ENCODE peak calls at places on chromosomes 16 and 17, in six cellular contexts. W, Y, L, H, K and G are unnamed samples. For H3K4me1, the result is how much of the 10 kb centered on the place peaks cover.

GRCh38 chr16:9206156-9206555 is 114.7 kb downstream of the HAPSTR1 start:
- DNase-seq in W (no peak), Y (no peak), L (no peak), H (no peak), K (no peak), G (no peak)

GRCh38 chr16:86834451-86835035 is 256.2 kb downstream of the FOXL1 start:
- DNase-seq in W (no peak), Y (no peak), L (no peak), H (peak), K (no peak), G (no peak)

GRCh38 chr16:71467810-71468209 is 5.8 kb upstream of the ZNF23 start:
- DNase-seq in W (no peak), Y (no peak), L (no peak), H (no peak), K (no peak), G (no peak)

GRCh38 chr17:73350864-73351263 is 39.1 kb upstream of the CDC42EP4 start:
- DNase-seq in W (no peak), Y (no peak), L (no peak), H (no peak), K (no peak), G (no peak)

GRCh38 chr17:77792626-77793025 is 165.9 kb upstream of the TNRC6C start:
- DNase-seq in W (no peak), Y (no peak), L (no peak), H (no peak), K (no peak), G (no peak)

GRCh38 chr17:44637066-44637465 is 19.2 kb upstream of the MEIOC start:
- DNase-seq in W (no peak), Y (no peak), L (no peak), H (no peak), K (no peak), G (no peak)

GRCh38 chr16:86013867-86014266 is 114.9 kb downstream of the IRF8 start:
- DNase-seq in W (no peak), Y (no peak), L (no peak), H (peak), K (no peak), G (no peak)

GRCh38 chr17:29705352-29705751 is 82.6 kb upstream of the CORO6 start:
- DNase-seq in W (no peak), Y (no peak), L (no peak), H (no peak), K (no peak), G (no peak)

GRCh38 chr17:17778308-17779014 is 58.3 kb downstream of the SREBF1 start:
- DNase-seq in W (no peak), Y (peak), L (peak), H (peak), K (peak), G (no peak)

GRCh38 chr16:89534147-89534788 is 26.1 kb downstream of the SPG7 start:
- DNase-seq in W (no peak), Y (no peak), L (peak), H (no peak), K (no peak), G (peak)

GRCh38 chr17:80192268-80192667 is 22.4 kb downstream of the CARD14 start:
- DNase-seq in W (no peak), Y (no peak), L (no peak), H (no peak), K (peak), G (no peak)

GRCh38 chr16:66469932-66470546 is 42.9 kb downstream of the BEAN1 start:
- DNase-seq in W (no peak), Y (no peak), L (no peak), H (no peak), K (no peak), G (no peak)

DNA sequence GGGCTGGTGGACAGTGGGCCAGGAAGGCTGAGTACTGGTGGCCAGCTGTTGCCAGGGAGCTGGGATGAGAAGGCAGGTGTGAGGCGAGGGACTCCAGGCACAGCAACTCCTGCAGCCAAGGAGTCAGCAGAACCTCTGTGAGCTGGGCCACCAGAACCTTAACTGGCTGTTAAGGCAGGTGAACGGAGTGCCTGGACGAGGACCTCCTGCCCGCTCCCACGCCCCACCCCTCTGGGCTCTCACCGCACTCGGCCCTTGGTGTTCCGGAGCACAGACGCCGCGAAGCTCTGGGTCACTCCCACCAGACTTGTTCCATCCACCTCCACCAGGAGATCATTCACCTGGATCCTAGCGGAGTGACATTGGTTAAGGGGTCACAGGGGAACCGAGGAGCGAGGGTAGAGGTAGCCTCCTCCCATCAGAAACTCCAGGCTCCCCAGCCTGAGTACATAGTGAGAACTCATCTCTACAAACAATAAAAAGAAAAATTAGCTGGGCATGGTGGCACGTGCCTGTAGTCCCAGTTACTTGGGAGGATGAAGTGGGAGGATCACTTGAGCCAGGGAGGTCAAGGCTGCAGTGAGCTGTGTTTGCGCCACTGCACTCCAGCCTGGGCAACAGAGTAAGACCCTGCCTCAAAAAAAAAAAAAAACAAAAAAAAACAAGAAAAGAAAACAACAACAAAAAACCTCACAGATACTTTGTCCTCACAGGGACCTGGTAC is 9.3 kb downstream of the PPP1R9B start:
- DNase-seq in W (no peak), Y (no peak), L (no peak), H (no peak), K (no peak), G (no peak)
- H3K4me1 ChIP-seq in W (under half), Y (under half), L (under half), H (under half), K (under half), G (half or more)

GRCh38 chr17:67830440-67830839 is 5.1 kb downstream of the BPTF start:
- DNase-seq in W (no peak), Y (no peak), L (no peak), H (no peak), K (no peak), G (no peak)
- H3K4me3 ChIP-seq in W (no peak), Y (no peak), L (no peak), H (no peak), K (no peak), G (no peak)

GRCh38 chr17:4304417-4305027 is 40.7 kb upstream of the ANKFY1 start:
- DNase-seq in W (peak), Y (no peak), L (peak), H (no peak), K (no peak), G (no peak)

GRCh38 chr17:4307179-4307930 is 43.6 kb upstream of the ANKFY1 start:
- DNase-seq in W (no peak), Y (no peak), L (no peak), H (no peak), K (no peak), G (no peak)

GRCh38 chr17:4301066-4301465 is 37.3 kb upstream of the ANKFY1 start:
- DNase-seq in W (no peak), Y (no peak), L (no peak), H (no peak), K (no peak), G (no peak)

GRCh38 chr17:4310349-4311060 is 46.7 kb upstream of the ANKFY1 start:
- DNase-seq in W (no peak), Y (no peak), L (no peak), H (no peak), K (peak), G (no peak)

GRCh38 chr17:4305224-4305623 is 41.4 kb upstream of the ANKFY1 start:
- DNase-seq in W (no peak), Y (no peak), L (no peak), H (no peak), K (no peak), G (no peak)
- TF ChIP-seq POLR2A in W (no peak), Y (no peak), L (no peak), H (no peak), K (no peak), G (no peak)

GRCh38 chr17:50513501-50513900 is 5.3 kb downstream of the MYCBPAP start:
- DNase-seq in W (no peak), Y (no peak), L (no peak), H (no peak), K (no peak), G (no peak)

GRCh38 chr17:50507871-50508572 is at the start of gene MYCBPAP:
- DNase-seq in W (peak), Y (peak), L (peak), H (peak), K (peak), G (no peak)

GRCh38 chr17:50514388-50514787 is 6.1 kb downstream of the MYCBPAP start:
- DNase-seq in W (no peak), Y (no peak), L (no peak), H (no peak), K (no peak), G (no peak)

GRCh38 chr17:50508573-50509460 is 578 bp downstream of the MYCBPAP start:
- DNase-seq in W (no peak), Y (no peak), L (no peak), H (no peak), K (no peak), G (no peak)

GRCh38 chr17:50511058-50511457 is 2.8 kb downstream of the MYCBPAP start:
- DNase-seq in W (no peak), Y (no peak), L (no peak), H (no peak), K (peak), G (no peak)
- H3K4me1 ChIP-seq in W (under half), Y (under half), L (under half), H (under half), K (under half), G (under half)

GRCh38 chr16:2043296-2043979 is 4.2 kb downstream of the NTHL1 start:
- DNase-seq in W (no peak), Y (no peak), L (peak), H (no peak), K (no peak), G (no peak)

GRCh38 chr16:2044541-2044940 is 3.1 kb downstream of the NTHL1 start:
- DNase-seq in W (no peak), Y (no peak), L (peak), H (peak), K (no peak), G (no peak)

GRCh38 chr16:2043980-2044451 is 3.6 kb downstream of the NTHL1 start:
- DNase-seq in W (no peak), Y (no peak), L (peak), H (peak), K (peak), G (no peak)

GRCh38 chr16:2042171-2042570 is 5.5 kb downstream of the NTHL1 start:
- DNase-seq in W (no peak), Y (no peak), L (no peak), H (no peak), K (no peak), G (no peak)

GRCh38 chr16:2042666-2043295 is 4.9 kb downstream of the NTHL1 start:
- DNase-seq in W (no peak), Y (no peak), L (no peak), H (no peak), K (no peak), G (no peak)
- H3K4me3 ChIP-seq in W (no peak), Y (no peak), L (no peak), H (no peak), K (no peak), G (no peak)

GRCh38 chr17:2398655-2399571 is 1.9 kb downstream of the MNT start:
- DNase-seq in W (peak), Y (peak), L (peak), H (peak), K (peak), G (no peak)
- TF ChIP-seq POLR2A in W (no peak), Y (no peak), L (no peak), H (peak), K (peak), G (no peak)

DNA sequence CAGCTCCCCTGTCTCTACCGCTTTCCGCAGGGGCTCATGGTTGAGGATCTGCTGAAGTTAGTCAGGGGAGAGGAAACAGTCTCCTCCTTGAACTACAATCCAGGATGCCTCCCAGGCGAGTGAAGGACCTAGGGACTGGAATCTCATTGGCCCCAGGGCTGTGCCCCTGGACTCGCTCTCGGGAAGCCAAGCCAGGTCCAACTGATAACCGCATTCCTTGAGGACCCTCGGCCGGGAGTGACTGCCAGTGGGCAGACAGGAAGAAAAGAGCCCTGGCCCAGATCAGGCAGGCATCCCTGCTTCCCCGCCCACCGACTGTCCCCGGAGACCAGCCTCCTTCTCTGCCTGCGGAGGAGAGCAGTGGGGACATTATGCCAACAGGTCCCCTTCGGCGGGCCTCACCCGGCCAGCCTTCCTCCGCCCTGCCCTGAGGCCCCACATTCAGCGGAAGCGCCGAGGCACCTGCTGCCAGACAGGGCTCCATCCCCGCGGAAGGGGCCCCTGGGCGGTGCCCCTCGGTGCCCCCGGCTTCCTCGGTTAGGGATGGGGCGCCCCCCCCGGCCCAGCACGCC is 776 bp downstream of the LRRC75A start:
- DNase-seq in W (no peak), Y (no peak), L (peak), H (no peak), K (no peak), G (no peak)
- H3K4me1 ChIP-seq in W (under half), Y (under half), L (half or more), H (under half), K (under half), G (under half)

GRCh38 chr17:81429813-81430510 is 34.7 kb downstream of the BAHCC1 start:
- DNase-seq in W (no peak), Y (no peak), L (no peak), H (no peak), K (no peak), G (no peak)

GRCh38 chr17:81428121-81428515 is 32.9 kb downstream of the BAHCC1 start:
- DNase-seq in W (no peak), Y (no peak), L (peak), H (no peak), K (no peak), G (no peak)

GRCh38 chr17:81428521-81428920 is 33.3 kb downstream of the BAHCC1 start:
- DNase-seq in W (no peak), Y (no peak), L (no peak), H (no peak), K (no peak), G (no peak)

GRCh38 chr17:81428945-81429344 is 33.7 kb downstream of the BAHCC1 start:
- DNase-seq in W (no peak), Y (no peak), L (no peak), H (no peak), K (no peak), G (no peak)

DNA sequence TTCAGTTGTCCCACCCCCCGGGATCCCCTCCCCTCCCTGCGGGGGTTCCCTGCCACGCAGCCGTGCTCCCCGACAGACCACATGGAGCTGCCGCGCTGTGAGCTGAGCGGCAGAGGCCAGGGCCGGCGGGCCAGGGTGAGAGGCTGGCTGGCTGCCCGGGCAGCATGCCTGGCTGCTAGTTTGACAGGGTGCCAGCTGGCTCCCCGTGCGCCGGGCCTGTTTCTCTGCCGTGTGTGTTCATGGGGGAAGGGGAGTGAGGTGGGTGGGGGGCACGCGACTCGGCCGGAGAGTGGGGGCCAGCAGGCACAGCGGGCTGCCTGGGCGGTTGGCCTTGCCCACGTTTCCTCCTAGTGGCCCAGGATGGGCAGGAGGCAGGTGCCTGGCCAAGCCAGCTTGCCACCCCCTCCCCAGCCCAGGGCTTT is 34.1 kb downstream of the BAHCC1 start:
- DNase-seq in W (peak), Y (peak), L (peak), H (peak), K (peak), G (no peak)
- H3K4me3 ChIP-seq in W (no peak), Y (no peak), L (no peak), H (peak), K (no peak), G (peak)

GRCh38 chr16:69318177-69318910 is 7.2 kb downstream of the VPS4A start:
- DNase-seq in W (no peak), Y (no peak), L (no peak), H (no peak), K (no peak), G (no peak)

GRCh38 chr16:69314534-69314933 is 3.4 kb downstream of the VPS4A start:
- DNase-seq in W (no peak), Y (no peak), L (no peak), H (peak), K (no peak), G (no peak)

GRCh38 chr16:69315486-69316311 is 4.5 kb downstream of the VPS4A start:
- DNase-seq in W (no peak), Y (no peak), L (no peak), H (peak), K (no peak), G (no peak)

GRCh38 chr16:69318911-69319289 is 7.8 kb downstream of the VPS4A start:
- DNase-seq in W (no peak), Y (no peak), L (no peak), H (peak), K (no peak), G (no peak)

GRCh38 chr16:69316595-69317034 is 5.5 kb downstream of the VPS4A start:
- DNase-seq in W (no peak), Y (no peak), L (no peak), H (peak), K (peak), G (no peak)
- TF ChIP-seq POLR2A in W (no peak), Y (no peak), L (no peak), H (no peak), K (no peak), G (no peak)

GRCh38 chr16:2535644-2536021 is 2.2 kb upstream of the PDPK1 start:
- DNase-seq in W (no peak), Y (no peak), L (no peak), H (peak), K (peak), G (no peak)

GRCh38 chr16:2533912-2534311 is 2.7 kb upstream of the CEMP1 start:
- DNase-seq in W (no peak), Y (no peak), L (no peak), H (no peak), K (peak), G (no peak)

GRCh38 chr16:2532494-2533141 is 1.4 kb upstream of the CEMP1 start:
- DNase-seq in W (no peak), Y (peak), L (peak), H (peak), K (peak), G (no peak)

GRCh38 chr16:2531696-2532493 is 687 bp upstream of the CEMP1 start:
- DNase-seq in W (peak), Y (peak), L (peak), H (peak), K (peak), G (peak)

DNA sequence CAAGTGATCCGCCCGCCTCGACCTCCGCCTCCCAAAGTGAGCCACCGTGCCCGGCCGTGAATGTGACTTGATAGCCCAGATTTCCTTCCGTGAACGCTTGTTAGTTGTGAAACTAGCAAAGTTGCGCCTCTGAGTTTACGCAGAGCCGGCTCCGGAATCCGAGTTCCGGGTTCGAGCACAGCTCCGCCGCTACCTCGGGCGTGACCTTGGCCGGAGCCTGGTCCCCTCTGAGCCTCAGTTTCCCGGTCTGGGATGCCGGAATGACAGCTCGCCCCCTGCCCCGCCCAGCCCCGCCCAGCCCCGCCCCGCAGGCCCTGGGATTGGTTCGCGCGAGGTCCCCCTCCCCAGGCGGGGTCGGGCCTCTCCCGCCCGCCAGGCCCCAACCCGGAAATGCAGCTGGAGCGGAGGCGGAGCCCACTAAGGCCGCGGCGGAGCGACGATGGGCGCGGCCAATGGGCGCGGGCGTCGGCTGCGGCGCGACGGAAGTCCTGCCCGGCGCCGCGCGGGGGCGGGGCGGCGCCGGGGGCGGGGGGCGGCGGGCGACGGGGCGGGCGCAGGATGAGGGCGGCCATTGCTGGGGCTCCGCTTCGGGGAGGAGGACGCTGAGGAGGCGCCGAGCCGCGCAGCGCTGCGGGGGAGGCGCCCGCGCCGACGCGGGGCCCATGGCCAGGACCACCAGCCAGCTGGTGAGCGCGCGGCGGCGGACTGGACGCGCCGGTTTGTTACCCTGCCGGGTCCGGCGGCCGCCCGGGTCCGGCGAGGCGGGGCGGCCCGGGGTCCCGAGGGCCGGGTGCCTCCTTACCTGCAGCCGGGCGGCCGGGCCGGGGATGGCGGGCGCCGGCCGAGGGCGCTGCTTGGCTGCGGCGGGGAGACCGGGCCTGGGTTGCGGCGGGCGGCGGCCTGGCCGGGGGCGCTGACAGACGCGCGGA is at the start of gene PDPK1:
- DNase-seq in W (peak), Y (peak), L (peak), H (peak), K (peak), G (no peak)
- H3K4me1 ChIP-seq in W (under half), Y (under half), L (half or more), H (under half), K (under half), G (under half)